ENCODE peak calls at places on chromosomes 11 and 22, in six cellular contexts. Q is lower leg skin, D is Peyer's patch, E is epithelial cell of proximal tubule, A is AG04450, W is left ventricle myocardium inferior. Y is an unnamed sample.

GRCh38 chr11:120651836-120652235 is 140.3 kb downstream of the GRIK4 start:
- DNase-seq in D (no peak), A (no peak), Q (no peak), E (no peak), W (no peak), Y (no peak)

GRCh38 chr11:127996825-127997224 is 590.5 kb downstream of the ETS1 start:
- DNase-seq in E (no peak), W (no peak), Q (no peak), A (no peak), D (no peak), Y (no peak)

GRCh38 chr11:122339661-122340060 is 223.6 kb upstream of the BLID start:
- DNase-seq in D (no peak), Q (no peak), A (no peak), W (no peak), E (no peak), Y (no peak)

GRCh38 chr22:24875862-24876506 is 70.0 kb downstream of the SGSM1 start:
- DNase-seq in E (no peak), A (no peak), W (no peak), Q (no peak), D (no peak), Y (no peak)

GRCh38 chr11:80595011-80595410 is 1154.2 kb upstream of the TENM4 start:
- DNase-seq in E (no peak), W (no peak), Q (no peak), A (no peak), D (no peak), Y (no peak)

GRCh38 chr11:34890812-34891211 is 25.4 kb downstream of the APIP start:
- DNase-seq in D (no peak), A (peak; percentile 3), Q (no peak), W (no peak), E (no peak), Y (peak; percentile 21)

GRCh38 chr11:71339178-71339881 is 87.0 kb upstream of the SHANK2 start:
- DNase-seq in D (no peak), A (no peak), E (no peak), Q (peak; percentile 73), W (no peak), Y (no peak)

GRCh38 chr11:72782081-72782920 is 11.5 kb downstream of the STARD10 start:
- DNase-seq in Q (no peak), E (no peak), A (no peak), D (no peak), W (no peak), Y (no peak)

GRCh38 chr22:46293591-46294260 is 2.9 kb upstream of the GTSE1 start:
- DNase-seq in Q (no peak), E (no peak), D (peak; percentile 26), W (peak; percentile 61), A (no peak), Y (peak; percentile 65)

GRCh38 chr11:15779518-15779917 is 576.8 kb downstream of the SOX6 start:
- DNase-seq in E (no peak), A (no peak), D (no peak), W (no peak), Q (no peak), Y (no peak)

GRCh38 chr11:12179019-12179418 is 68.6 kb downstream of the MICAL2 start:
- DNase-seq in A (no peak), Q (peak; percentile 85), W (no peak), E (no peak), D (no peak), Y (no peak)

GRCh38 chr11:113991170-113991569 is 16.3 kb downstream of the HTR3A start:
- DNase-seq in Q (no peak), A (no peak), E (no peak), D (no peak), W (peak; percentile 27), Y (peak; percentile 6)

GRCh38 chr22:39207141-39208012 is 37.4 kb downstream of the PDGFB start:
- DNase-seq in E (no peak), W (no peak), D (peak; percentile 43), Q (peak; percentile 78), A (no peak), Y (no peak)

GRCh38 chr11:58905716-58906547 is 33.4 kb upstream of the GLYATL1 start:
- DNase-seq in A (peak; percentile 71), E (no peak), D (no peak), W (peak; percentile 63), Q (peak; percentile 87), Y (peak; percentile 90)

GRCh38 chr11:44645832-44646231 is 80.4 kb downstream of the CD82 start:
- DNase-seq in W (no peak), A (no peak), E (no peak), D (no peak), Q (no peak), Y (no peak)

GRCh38 chr11:82004537-82005213 is 729.0 kb downstream of the FAM181B start:
- DNase-seq in Q (no peak), E (no peak), W (no peak), D (no peak), A (no peak), Y (no peak)

DNA sequence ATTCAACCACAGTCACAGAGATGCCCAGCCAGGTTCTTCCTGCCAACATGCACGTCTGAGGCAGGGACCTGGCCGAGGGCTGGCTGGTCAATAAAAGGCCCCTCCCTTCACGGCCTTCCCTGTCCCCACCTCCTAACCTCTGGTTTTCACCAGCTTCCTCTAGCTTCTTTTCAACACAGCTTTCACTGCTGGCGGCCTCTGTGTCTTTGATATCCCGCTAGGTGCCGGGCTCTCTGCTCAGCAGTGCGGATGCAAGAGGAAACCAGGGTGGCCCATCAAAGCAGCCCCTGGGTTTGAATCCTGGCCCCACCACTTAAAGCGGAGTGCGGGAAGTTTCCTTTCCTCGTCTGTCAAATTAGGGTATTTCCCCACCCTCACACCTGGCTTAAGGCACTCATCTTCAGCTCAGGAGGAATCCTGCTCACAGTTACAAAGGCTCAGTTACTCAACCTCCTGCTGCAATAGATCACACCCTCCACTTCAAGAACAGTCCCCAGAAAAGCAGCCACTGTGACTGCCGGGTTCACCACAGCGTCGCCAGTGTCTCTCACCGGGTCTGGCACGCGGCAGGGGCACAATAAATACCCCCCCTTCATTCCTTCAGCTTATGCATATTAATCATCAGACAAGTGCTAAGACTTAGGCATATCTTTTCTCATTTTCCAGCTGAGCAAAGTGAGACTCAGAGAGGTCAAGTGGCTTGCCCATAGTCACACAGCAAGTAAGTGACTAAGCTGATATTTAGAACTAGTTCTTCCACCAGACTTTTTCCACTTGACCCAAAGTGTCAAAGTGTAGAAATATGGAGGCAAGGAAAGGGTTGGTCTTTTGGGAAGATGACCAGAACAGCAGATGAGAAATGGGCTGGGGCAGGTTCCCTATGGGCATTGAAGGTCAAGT is 45.7 kb downstream of the TXN2 start:
- DNase-seq in W (no peak), E (no peak), D (peak; percentile 74), Q (no peak), A (no peak), Y (no peak)
- TF ChIP-seq CTCF in W (no peak), E (no peak), D (no peak), Q (no peak), A (no peak), Y (no peak)

GRCh38 chr11:73931039-73931645 is 19.7 kb upstream of the DNAJB13 start:
- DNase-seq in D (no peak), Q (no peak), W (no peak), E (no peak), A (peak; percentile 54), Y (peak; percentile 55)
- TF ChIP-seq CTCF in D (peak; percentile 69), Q (no peak), W (peak; percentile 39), E (peak; percentile 71), A (peak; percentile 59), Y (peak; percentile 70)

GRCh38 chr11:13216019-13217006 is 61.3 kb upstream of the BMAL1 start:
- DNase-seq in A (peak; percentile 87), Q (no peak), D (no peak), E (peak; percentile 86), W (no peak), Y (peak; percentile 98)
- TF ChIP-seq CTCF in A (no peak), Q (no peak), D (no peak), E (peak; percentile 23), W (no peak), Y (no peak)

DNA sequence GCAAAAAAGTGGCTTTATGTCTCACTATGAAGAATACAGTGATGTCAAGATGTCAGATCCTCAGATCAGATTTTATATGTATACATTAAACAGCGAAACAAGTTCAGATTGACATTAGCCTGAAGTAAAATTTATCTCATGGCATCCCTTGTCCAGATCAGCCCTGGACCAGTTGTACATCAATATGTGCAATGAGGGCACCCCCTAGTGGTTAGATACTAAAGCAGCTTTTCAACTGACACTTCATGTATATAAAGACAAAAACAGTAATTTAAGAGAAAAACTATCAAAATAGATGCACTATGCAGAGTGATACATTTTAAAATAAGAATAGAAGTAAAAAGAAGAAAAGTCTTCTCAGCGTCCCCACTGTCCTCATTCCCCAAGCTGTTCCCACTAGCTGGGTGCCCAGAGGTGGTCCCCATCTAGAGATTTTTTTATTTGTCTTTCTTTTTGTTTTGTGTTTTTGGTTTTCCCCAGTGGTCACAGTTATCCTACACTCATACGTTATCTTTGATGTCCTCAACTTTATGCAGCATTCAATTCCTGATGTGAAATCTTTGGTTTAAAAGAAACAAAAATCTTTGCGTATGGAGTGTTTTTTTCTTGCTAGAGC is 2193.4 kb upstream of the RAG2 start:
- DNase-seq in A (peak; percentile 36), E (no peak), D (no peak), Q (no peak), W (no peak), Y (peak; percentile 63)
- TF ChIP-seq CTCF in A (peak; percentile 81), E (peak; percentile 87), D (peak; percentile 72), Q (no peak), W (peak; percentile 80), Y (peak; percentile 93)

GRCh38 chr22:22097727-22098228 is 115.2 kb upstream of the TOP3B start:
- DNase-seq in A (no peak), Q (no peak), E (no peak), D (no peak), W (no peak), Y (no peak)

GRCh38 chr22:22098457-22099193 is 116.0 kb upstream of the TOP3B start:
- DNase-seq in E (no peak), Q (no peak), D (peak; percentile 30), W (no peak), A (no peak), Y (no peak)

GRCh38 chr22:22103078-22103593 is 120.5 kb upstream of the TOP3B start:
- DNase-seq in Q (no peak), D (no peak), W (no peak), E (no peak), A (no peak), Y (peak; percentile 9)

GRCh38 chr22:22099194-22099486 is 116.6 kb upstream of the TOP3B start:
- DNase-seq in A (no peak), W (no peak), D (peak; percentile 31), Q (no peak), E (no peak), Y (no peak)

GRCh38 chr22:22099833-22100812 is 117.5 kb upstream of the TOP3B start:
- DNase-seq in E (no peak), W (no peak), D (no peak), A (no peak), Q (no peak), Y (no peak)
- TF ChIP-seq CTCF in E (peak; percentile 71), W (no peak), D (no peak), A (peak; percentile 53), Q (no peak), Y (peak; percentile 65)